ENCODE peak calls at places on chromosome 21, in eight cellular contexts. L, P, R, W, A, U, B and H are unnamed samples.
A peak's percentile ranks its signal among the peaks of the same experiment; 100 is the strongest.

GRCh38 chr21:45818904-45819285 is 162.7 kb upstream of the COL6A1 start:
- DNase-seq in L (no peak), P (no peak), R (no peak), W (no peak), A (peak; percentile 44), U (no peak), B (no peak), H (peak; percentile 97)

GRCh38 chr21:31182231-31183129 is 144.2 kb upstream of the KRTAP19-8 start:
- DNase-seq in L (no peak), P (no peak), R (peak; percentile 35), W (no peak), A (no peak), U (no peak), B (no peak), H (no peak)

GRCh38 chr21:15285567-15285966 is 220.8 kb upstream of the NRIP1 start:
- DNase-seq in L (no peak), P (no peak), R (no peak), W (no peak), A (no peak), U (no peak), B (no peak), H (no peak)

GRCh38 chr21:36097427-36098230 is 27.8 kb downstream of the CBR1 start:
- DNase-seq in L (no peak), P (no peak), R (no peak), W (no peak), A (peak; percentile 49), U (no peak), B (no peak), H (no peak)

GRCh38 chr21:45011911-45012660 is 62.3 kb upstream of the ADARB1 start:
- DNase-seq in L (no peak), P (no peak), R (no peak), W (peak; percentile 94), A (peak; percentile 86), U (no peak), B (peak; percentile 74), H (peak; percentile 95)

GRCh38 chr21:32463889-32464300 is 51.4 kb downstream of the EVA1C start:
- DNase-seq in L (no peak), P (no peak), R (no peak), W (no peak), A (peak; percentile 82), U (no peak), B (no peak), H (peak; percentile 99)

GRCh38 chr21:46078984-46079356 is 18.9 kb upstream of the COL6A2 start:
- DNase-seq in L (no peak), P (no peak), R (no peak), W (no peak), A (peak; percentile 27), U (no peak), B (no peak), H (no peak)

GRCh38 chr21:43597845-43598244 is 61.4 kb downstream of the HSF2BP start:
- DNase-seq in L (no peak), P (no peak), R (no peak), W (no peak), A (no peak), U (no peak), B (no peak), H (no peak)

GRCh38 chr21:35350965-35351364 is 301.9 kb upstream of the RUNX1 start:
- DNase-seq in L (no peak), P (no peak), R (no peak), W (no peak), A (peak; percentile 51), U (no peak), B (no peak), H (no peak)

GRCh38 chr21:28240586-28240985 is 752.1 kb downstream of the LTN1 start:
- DNase-seq in L (no peak), P (no peak), R (no peak), W (no peak), A (no peak), U (no peak), B (no peak), H (no peak)

GRCh38 chr21:34743831-34744230 is 75.0 kb downstream of the CLIC6 start:
- DNase-seq in L (no peak), P (peak; percentile 33), R (no peak), W (peak; percentile 2), A (peak; percentile 80), U (peak; percentile 16), B (no peak), H (peak; percentile 48)

GRCh38 chr21:27584266-27584665 is 617.4 kb upstream of the ADAMTS5 start:
- DNase-seq in L (no peak), P (no peak), R (no peak), W (no peak), A (no peak), U (no peak), B (no peak), H (no peak)

GRCh38 chr21:46195595-46196195 is 11.4 kb upstream of the SPATC1L start:
- DNase-seq in L (no peak), P (no peak), R (no peak), W (no peak), A (no peak), U (no peak), B (no peak), H (no peak)

GRCh38 chr21:43782741-43783700 is 6.4 kb upstream of the RRP1 start:
- DNase-seq in L (no peak), P (no peak), R (no peak), W (no peak), A (peak; percentile 50), U (no peak), B (no peak), H (no peak)

GRCh38 chr21:19510057-19510456 is 1106.5 kb upstream of the TMPRSS15 start:
- DNase-seq in L (no peak), P (no peak), R (no peak), W (no peak), A (no peak), U (no peak), B (no peak), H (no peak)

GRCh38 chr21:33197546-33197945 is 32.2 kb upstream of the IFNAR2 start:
- DNase-seq in L (no peak), P (no peak), R (no peak), W (no peak), A (no peak), U (peak; percentile 44), B (no peak), H (no peak)

GRCh38 chr21:38196033-38196432 is 60.8 kb upstream of the KCNJ15 start:
- DNase-seq in L (no peak), P (no peak), R (no peak), W (no peak), A (no peak), U (no peak), B (no peak), H (no peak)

GRCh38 chr21:40049959-40050290 is 182.7 kb downstream of the PCP4 start:
- DNase-seq in L (no peak), P (no peak), R (no peak), W (no peak), A (no peak), U (no peak), B (no peak), H (no peak)

GRCh38 chr21:43721939-43722338 is 3.0 kb downstream of the PDXK start:
- DNase-seq in L (no peak), P (no peak), R (no peak), W (no peak), A (no peak), U (no peak), B (no peak), H (no peak)

GRCh38 chr21:36539434-36540150 is 59.7 kb upstream of the CLDN14 start:
- DNase-seq in L (no peak), P (no peak), R (no peak), W (no peak), A (no peak), U (no peak), B (no peak), H (no peak)

GRCh38 chr21:34509151-34509550 is 2.9 kb downstream of the KCNE1 start:
- DNase-seq in L (no peak), P (no peak), R (no peak), W (no peak), A (no peak), U (no peak), B (no peak), H (no peak)